ENCODE peak calls at places on chromosomes 11 and 22, in five cellular contexts. One of them, this sample, is unnamed.

GRCh38 chr22:43313497-43314474 is 29.4 kb downstream of the SCUBE1 start:
- DNase-seq in naive thymus-derived CD4-positive, alpha-beta T cell: no peak
- DNase-seq in GM04503: peak
- DNase-seq in stimulated activated naive CD8-positive, alpha-beta T cell treated with anti-CD3 and anti-CD28 coated beads, Interleukin-15, amount 100 ng/mL, for 72 hours: no peak
- DNase-seq in ELR: no peak
- DNase-seq in this sample: no peak

GRCh38 chr11:125593113-125593761 is 585 bp downstream of the STT3A start:
- DNase-seq in ELR: peak
- DNase-seq in GM04503: no peak
- DNase-seq in stimulated activated naive CD8-positive, alpha-beta T cell treated with anti-CD3 and anti-CD28 coated beads, Interleukin-15, amount 100 ng/mL, for 72 hours: no peak
- DNase-seq in naive thymus-derived CD4-positive, alpha-beta T cell: no peak
- DNase-seq in this sample: no peak

GRCh38 chr11:17798253-17798652 is 63.7 kb downstream of the KCNC1 start:
- DNase-seq in ELR: no peak
- DNase-seq in naive thymus-derived CD4-positive, alpha-beta T cell: no peak
- DNase-seq in stimulated activated naive CD8-positive, alpha-beta T cell treated with anti-CD3 and anti-CD28 coated beads, Interleukin-15, amount 100 ng/mL, for 72 hours: no peak
- DNase-seq in GM04503: no peak
- DNase-seq in this sample: no peak

GRCh38 chr11:66600219-66600923 is 7.4 kb downstream of the CCS start:
- DNase-seq in GM04503: no peak
- DNase-seq in ELR: no peak
- DNase-seq in naive thymus-derived CD4-positive, alpha-beta T cell: no peak
- DNase-seq in stimulated activated naive CD8-positive, alpha-beta T cell treated with anti-CD3 and anti-CD28 coated beads, Interleukin-15, amount 100 ng/mL, for 72 hours: no peak
- DNase-seq in this sample: no peak

GRCh38 chr22:21015051-21016006 is at the start of gene P2RX6:
- DNase-seq in stimulated activated naive CD8-positive, alpha-beta T cell treated with anti-CD3 and anti-CD28 coated beads, Interleukin-15, amount 100 ng/mL, for 72 hours: no peak
- DNase-seq in ELR: peak
- DNase-seq in naive thymus-derived CD4-positive, alpha-beta T cell: no peak
- DNase-seq in GM04503: no peak
- DNase-seq in this sample: no peak

GRCh38 chr11:134154441-134154840 is 69.3 kb downstream of the NCAPD3 start:
- DNase-seq in ELR: no peak
- DNase-seq in stimulated activated naive CD8-positive, alpha-beta T cell treated with anti-CD3 and anti-CD28 coated beads, Interleukin-15, amount 100 ng/mL, for 72 hours: no peak
- DNase-seq in naive thymus-derived CD4-positive, alpha-beta T cell: no peak
- DNase-seq in GM04503: no peak
- DNase-seq in this sample: no peak

GRCh38 chr11:11965192-11965591 is 43.2 kb downstream of the DKK3 start:
- DNase-seq in GM04503: no peak
- DNase-seq in naive thymus-derived CD4-positive, alpha-beta T cell: no peak
- DNase-seq in ELR: no peak
- DNase-seq in stimulated activated naive CD8-positive, alpha-beta T cell treated with anti-CD3 and anti-CD28 coated beads, Interleukin-15, amount 100 ng/mL, for 72 hours: no peak
- DNase-seq in this sample: no peak

GRCh38 chr22:22786301-22787115 is 101.1 kb upstream of the IGLL5 start:
- DNase-seq in ELR: no peak
- DNase-seq in GM04503: no peak
- DNase-seq in naive thymus-derived CD4-positive, alpha-beta T cell: no peak
- DNase-seq in stimulated activated naive CD8-positive, alpha-beta T cell treated with anti-CD3 and anti-CD28 coated beads, Interleukin-15, amount 100 ng/mL, for 72 hours: no peak
- DNase-seq in this sample: no peak

GRCh38 chr11:55661901-55662300 is at the start of gene OR4C6:
- DNase-seq in naive thymus-derived CD4-positive, alpha-beta T cell: no peak
- DNase-seq in GM04503: no peak
- DNase-seq in stimulated activated naive CD8-positive, alpha-beta T cell treated with anti-CD3 and anti-CD28 coated beads, Interleukin-15, amount 100 ng/mL, for 72 hours: no peak
- DNase-seq in ELR: no peak
- DNase-seq in this sample: no peak

GRCh38 chr11:61810671-61811175 is 6.1 kb downstream of the FADS1 start:
- DNase-seq in naive thymus-derived CD4-positive, alpha-beta T cell: no peak
- DNase-seq in stimulated activated naive CD8-positive, alpha-beta T cell treated with anti-CD3 and anti-CD28 coated beads, Interleukin-15, amount 100 ng/mL, for 72 hours: no peak
- DNase-seq in ELR: no peak
- DNase-seq in GM04503: no peak
- DNase-seq in this sample: no peak

This sample was measured in lung.